ENCODE peak calls at places on chromosomes 6 and 20, in six cellular contexts. C is AG10803; E is stimulated activated naive CD4-positive, alpha-beta T cell; D is AG08395; K is body of pancreas; U is skeletal muscle cell. Z is an unnamed sample.

GRCh38 chr20:57837208-57838035 is 127.6 kb upstream of the PMEPA1 start:
- DNase-seq in U (no peak), K (no peak), C (no peak), D (no peak), E (no peak), Z (no peak)

GRCh38 chr6:28336284-28337024 is 506 bp upstream of the ZSCAN31 start:
- DNase-seq in C (peak), E (peak), U (no peak), D (no peak), K (peak), Z (peak)

GRCh38 chr20:50257860-50258259 is 67.2 kb downstream of the CEBPB start:
- DNase-seq in D (no peak), K (no peak), C (no peak), U (no peak), E (no peak), Z (no peak)

GRCh38 chr6:154450498-154450897 is 60.0 kb downstream of the CNKSR3 start:
- DNase-seq in E (no peak), K (no peak), C (no peak), U (no peak), D (no peak), Z (peak)

GRCh38 chr20:33337119-33337518 is 54.1 kb downstream of the BPIFB1 start:
- DNase-seq in U (no peak), K (no peak), D (no peak), E (no peak), C (no peak), Z (no peak)

GRCh38 chr20:59628171-59628570 is 23.8 kb downstream of the PHACTR3 start:
- DNase-seq in D (no peak), K (no peak), U (no peak), C (no peak), E (no peak), Z (no peak)

GRCh38 chr20:25252226-25252625 is 4.3 kb downstream of the PYGB start:
- DNase-seq in D (no peak), C (no peak), U (no peak), E (no peak), K (no peak), Z (no peak)

GRCh38 chr20:48371211-48371610 is 456.6 kb downstream of the PREX1 start:
- DNase-seq in D (no peak), K (no peak), C (no peak), U (no peak), E (no peak), Z (no peak)

GRCh38 chr6:14862845-14863244 is 383.0 kb upstream of the JARID2 start:
- DNase-seq in K (no peak), D (no peak), E (no peak), C (no peak), U (no peak), Z (no peak)

GRCh38 chr6:150202404-150202803 is 59.6 kb downstream of the PPP1R14C start:
- DNase-seq in E (no peak), K (no peak), D (no peak), C (no peak), U (no peak), Z (peak)

GRCh38 chr6:40852667-40853383 is 186.2 kb downstream of the UNC5CL start:
- DNase-seq in K (peak), U (no peak), E (no peak), C (peak), D (peak), Z (peak)

GRCh38 chr6:157222201-157222981 is 100.9 kb downstream of the TMEM242 start:
- DNase-seq in U (no peak), E (no peak), D (no peak), K (no peak), C (no peak), Z (no peak)

Z was measured in DMS53.